ENCODE peak calls at places on chromosome 1, in six cellular contexts. J, H, C, U, V and Q are unnamed samples.

GRCh38 chr1:89863165-89863835 is 42.5 kb downstream of the LRRC8D start:
- DNase-seq in C (no peak), U (no peak), V (no peak), J (no peak), H (no peak), Q (no peak)

GRCh38 chr1:20485527-20486456 is at the start of gene CAMK2N1:
- DNase-seq in V (peak; percentile 55), U (peak; percentile 93), C (peak; percentile 91), H (peak; percentile 64), J (peak; percentile 64), Q (peak; percentile 88)

GRCh38 chr1:89274431-89274857 is 1.8 kb upstream of the GBP5 start:
- DNase-seq in V (no peak), H (no peak), C (no peak), U (no peak), J (no peak), Q (peak; percentile 38)

GRCh38 chr1:119007672-119008482 is 19.7 kb upstream of the TBX15 start:
- DNase-seq in J (no peak), U (no peak), H (no peak), V (no peak), C (no peak), Q (no peak)

GRCh38 chr1:109762821-109763645 is 690 bp downstream of the EPS8L3 start:
- DNase-seq in U (peak; percentile 54), H (no peak), J (peak; percentile 35), V (no peak), C (peak; percentile 76), Q (peak; percentile 17)

GRCh38 chr1:14597343-14598006 is 1.0 kb upstream of the KAZN start:
- DNase-seq in U (no peak), H (no peak), V (no peak), J (no peak), C (no peak), Q (no peak)

GRCh38 chr1:54456921-54457529 is 50.8 kb upstream of the SSBP3 start:
- DNase-seq in C (no peak), U (peak; percentile 29), H (no peak), V (no peak), J (no peak), Q (no peak)

GRCh38 chr1:44249543-44249942 is 36.3 kb downstream of the DMAP1 start:
- DNase-seq in V (no peak), H (no peak), J (no peak), U (peak; percentile 71), C (peak; percentile 45), Q (peak; percentile 72)

GRCh38 chr1:181383695-181384094 is 99.6 kb upstream of the CACNA1E start:
- DNase-seq in U (no peak), H (peak; percentile 25), J (no peak), V (no peak), C (no peak), Q (no peak)

GRCh38 chr1:239253032-239253431 is 133.3 kb upstream of the CHRM3 start:
- DNase-seq in U (no peak), C (no peak), V (no peak), H (peak; percentile 51), J (no peak), Q (no peak)

GRCh38 chr1:238404506-238404905 is 513.8 kb upstream of the ZP4 start:
- DNase-seq in U (no peak), J (no peak), H (no peak), C (no peak), V (no peak), Q (no peak)

GRCh38 chr1:199948587-199949280 is 78.8 kb upstream of the NR5A2 start:
- DNase-seq in C (no peak), J (no peak), V (no peak), U (no peak), H (peak; percentile 32), Q (no peak)

GRCh38 chr1:182687361-182687760 is 3.0 kb upstream of the RGS8 start:
- DNase-seq in U (no peak), H (no peak), C (no peak), V (no peak), J (no peak), Q (no peak)

GRCh38 chr1:183778006-183778405 is 26.9 kb upstream of the RGL1 start:
- DNase-seq in U (no peak), J (no peak), C (no peak), H (no peak), V (no peak), Q (no peak)

GRCh38 chr1:235093013-235093618 is 35.5 kb downstream of the TOMM20 start:
- DNase-seq in C (no peak), V (peak; percentile 50), H (peak; percentile 80), U (no peak), J (peak; percentile 40), Q (no peak)

GRCh38 chr1:246450485-246451251 is 56.4 kb downstream of the SMYD3 start:
- DNase-seq in U (no peak), J (no peak), C (peak; percentile 57), H (peak; percentile 25), V (peak; percentile 5), Q (no peak)

GRCh38 chr1:100582943-100583342 is 45.0 kb downstream of the GPR88 start:
- DNase-seq in H (no peak), C (no peak), U (no peak), J (no peak), V (peak; percentile 76), Q (no peak)

GRCh38 chr1:59005491-59006308 is 221.9 kb upstream of the JUN start:
- DNase-seq in V (no peak), C (no peak), H (no peak), J (no peak), U (no peak), Q (no peak)

GRCh38 chr1:235968837-235969236 is 96.1 kb downstream of the NID1 start:
- DNase-seq in H (no peak), J (no peak), U (peak; percentile 48), C (no peak), V (no peak), Q (no peak)

GRCh38 chr1:44621841-44622286 is 52.4 kb downstream of the TMEM53 start:
- DNase-seq in J (no peak), C (no peak), U (no peak), V (no peak), H (no peak), Q (no peak)

GRCh38 chr1:227072991-227073390 is 132.9 kb downstream of the COQ8A start:
- DNase-seq in U (no peak), C (no peak), J (no peak), H (peak; percentile 7), V (no peak), Q (no peak)

DNA sequence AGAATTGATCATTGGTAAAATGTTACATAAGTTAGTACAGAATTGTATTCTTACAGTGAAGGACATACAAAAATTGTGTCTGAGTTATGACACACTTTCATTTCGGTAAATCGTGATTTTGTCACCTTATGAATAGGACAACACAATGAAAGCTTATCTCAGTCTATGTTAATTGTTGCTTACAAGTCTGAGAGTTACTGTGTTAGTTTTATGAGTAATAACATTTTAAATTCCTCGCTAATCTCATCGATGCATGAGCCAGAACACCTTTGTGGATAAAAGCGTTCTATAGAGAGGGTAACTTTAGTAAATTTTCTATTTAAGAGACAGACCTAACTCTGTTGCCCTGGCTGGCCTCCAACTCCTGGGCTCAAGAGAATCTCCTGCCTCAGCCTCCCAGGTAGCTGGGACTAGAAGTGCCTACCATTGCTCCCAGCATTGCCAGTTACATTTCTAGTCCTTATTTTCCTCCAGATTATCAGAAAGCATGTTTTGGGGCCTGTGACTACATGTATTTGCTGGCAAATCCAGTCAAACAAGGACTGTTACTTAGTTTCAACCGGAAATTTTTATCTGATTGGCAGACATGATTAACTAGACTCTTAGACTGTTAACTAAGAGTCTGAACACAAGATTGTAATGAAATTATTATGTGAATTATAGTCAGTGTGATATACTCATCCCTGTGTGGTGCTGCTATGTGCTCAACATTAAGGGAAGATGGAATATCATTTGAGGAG is 3.0 kb downstream of the PRRC2C start:
- DNase-seq in V (no peak), U (no peak), J (no peak), H (no peak), C (no peak), Q (no peak)
- H3K4me1 ChIP-seq in V (peaks cover 38% of the 10 kb centered on the region), U (peaks cover 49% of the 10 kb centered on the region), J (peaks cover 75% of the 10 kb centered on the region), H (peaks cover 30% of the 10 kb centered on the region), C (peaks cover 3% of the 10 kb centered on the region), Q (peaks cover 9% of the 10 kb centered on the region)

DNA sequence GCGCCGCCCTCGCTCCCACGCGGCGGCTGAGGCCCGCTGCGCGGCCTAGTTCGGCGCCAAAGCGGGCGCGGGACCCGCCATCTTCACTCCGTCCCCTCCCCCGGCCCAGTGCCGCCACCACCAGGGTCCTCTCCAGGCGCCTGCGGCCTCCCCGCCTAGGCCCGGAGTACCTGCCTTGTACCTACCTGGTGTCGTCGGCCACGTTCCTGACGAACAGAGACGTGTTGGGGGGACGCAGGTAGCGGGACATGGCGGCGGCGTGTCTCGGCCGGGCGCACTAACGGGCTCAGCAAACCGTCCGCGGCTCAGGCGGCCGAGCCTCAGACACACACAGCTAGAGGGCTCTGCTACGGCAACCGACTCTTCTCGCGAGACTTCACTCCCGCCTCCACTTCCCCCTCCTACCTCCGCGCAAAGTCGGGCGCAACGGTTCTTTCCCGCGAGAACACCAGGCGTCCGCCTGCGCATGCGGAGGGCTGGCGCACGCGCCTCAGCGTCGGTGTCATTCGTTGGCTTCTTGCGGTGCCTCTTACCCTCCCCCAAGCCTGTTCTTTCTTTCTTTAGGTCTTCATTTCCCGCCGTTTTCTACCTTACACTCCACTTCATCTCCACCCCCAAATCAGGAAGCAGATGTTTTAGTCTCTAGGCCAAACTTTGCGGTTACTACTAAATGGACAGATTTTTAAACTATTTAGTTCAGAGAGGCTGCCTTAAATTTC is at the start of gene SRSF10:
- DNase-seq in J (peak; percentile 98), C (peak; percentile 98), V (peak; percentile 95), H (peak; percentile 98), U (peak; percentile 100), Q (peak; percentile 98)
- TF ChIP-seq EP300 in J (no peak), C (peak; percentile 43), V (peak; percentile 44), H (no peak), U (peak; percentile 62), Q (peak; percentile 12)

GRCh38 chr1:207021876-207022596 is 10.5 kb downstream of the C1orf116 start:
- DNase-seq in V (no peak), U (no peak), H (no peak), J (no peak), C (no peak), Q (no peak)

GRCh38 chr1:207026177-207026576 is 6.4 kb downstream of the C1orf116 start:
- DNase-seq in V (no peak), U (no peak), J (no peak), H (no peak), C (no peak), Q (no peak)

GRCh38 chr1:207022996-207023679 is 9.4 kb downstream of the C1orf116 start:
- DNase-seq in C (no peak), V (peak; percentile 43), U (no peak), J (no peak), H (no peak), Q (no peak)

GRCh38 chr1:207025144-207025880 is 7.2 kb downstream of the C1orf116 start:
- DNase-seq in H (peak; percentile 78), J (peak; percentile 72), C (no peak), U (no peak), V (peak; percentile 89), Q (no peak)

GRCh38 chr1:207024202-207025143 is 8.1 kb downstream of the C1orf116 start:
- DNase-seq in C (peak; percentile 96), H (no peak), V (no peak), U (no peak), J (peak; percentile 77), Q (no peak)
- TF ChIP-seq POLR2A in C (peak; percentile 93), H (no peak), V (no peak), U (no peak), J (no peak), Q (no peak)

DNA sequence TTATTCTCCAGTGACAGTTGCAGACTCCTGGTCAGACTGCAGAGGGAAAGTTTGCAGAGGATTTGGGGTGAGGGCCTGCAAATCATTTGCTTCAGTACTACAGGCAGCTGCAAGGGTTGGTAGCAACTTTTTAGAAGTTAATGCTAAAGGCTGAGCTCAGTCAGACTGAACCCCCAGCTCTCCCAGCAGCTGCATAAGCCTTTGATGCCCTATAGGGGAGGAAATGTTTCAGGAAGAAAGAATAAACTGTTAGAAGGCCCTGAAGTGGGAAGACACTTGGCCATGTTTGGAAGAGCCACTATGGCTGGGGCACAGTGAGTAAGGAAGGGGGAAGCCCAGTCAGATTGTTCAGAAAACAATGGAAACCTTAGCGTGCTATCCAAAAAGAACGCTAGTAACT is 383.6 kb downstream of the TTLL7 start:
- DNase-seq in H (no peak), V (no peak), J (no peak), U (no peak), C (no peak), Q (no peak)
- H3K4me1 ChIP-seq in H (no peaks in the 10 kb centered on the region), V (no peaks in the 10 kb centered on the region), J (peaks cover 3% of the 10 kb centered on the region), U (peaks cover 17% of the 10 kb centered on the region), C (no peaks in the 10 kb centered on the region), Q (no peaks in the 10 kb centered on the region)